ENCODE peak calls at places on chromosome 4, in four cellular contexts. F is CD4-positive, alpha-beta memory T cell; S is mesenchymal stem cell; N is body of pancreas. O is an unnamed sample. For H3K36me3, the result is how much of the 10 kb centered on the place peaks cover.

GRCh38 chr4:112213091-112213490 is 18.5 kb upstream of the AP1AR start:
- DNase-seq in F (no peak), S (no peak), N (no peak), O (no peak)

GRCh38 chr4:184074989-184075388 is 142.7 kb downstream of the ENPP6 start:
- DNase-seq in F (no peak), N (no peak), S (no peak), O (no peak)

GRCh38 chr4:89303177-89303576 is 4.4 kb downstream of the GPRIN3 start:
- DNase-seq in F (peak), N (peak), S (peak), O (no peak)

GRCh38 chr4:79178770-79179169 is 147.1 kb downstream of the NAA11 start:
- DNase-seq in N (no peak), F (no peak), S (no peak), O (peak)

GRCh38 chr4:84632092-84632491 is 49.2 kb downstream of the CDS1 start:
- DNase-seq in N (no peak), F (no peak), S (peak), O (peak)

GRCh38 chr4:180566492-180566891 is 1676.7 kb upstream of the TENM3 start:
- DNase-seq in F (no peak), S (no peak), N (no peak), O (no peak)

GRCh38 chr4:146520894-146521542 is 722 bp downstream of the SLC10A7 start:
- DNase-seq in N (peak), S (peak), F (peak), O (peak)

GRCh38 chr4:48047896-48048295 is 31.3 kb downstream of the NIPAL1 start:
- DNase-seq in S (no peak), N (peak), F (no peak), O (no peak)

GRCh38 chr4:64195582-64195981 is 213.7 kb downstream of the TECRL start:
- DNase-seq in F (no peak), N (no peak), S (no peak), O (no peak)

GRCh38 chr4:26235500-26235899 is 85.3 kb upstream of the RBPJ start:
- DNase-seq in S (peak), F (no peak), N (peak), O (peak)

GRCh38 chr4:83189631-83190136 is 75.2 kb upstream of the PLAC8 start:
- DNase-seq in N (no peak), F (no peak), S (no peak), O (no peak)

GRCh38 chr4:105092768-105093167 is 53.9 kb upstream of the TET2 start:
- DNase-seq in S (no peak), N (no peak), F (no peak), O (no peak)

GRCh38 chr4:170623899-170624298 is 534.1 kb upstream of the AADAT start:
- DNase-seq in S (no peak), N (no peak), F (no peak), O (no peak)

GRCh38 chr4:173763374-173763773 is 233.3 kb upstream of the HAND2 start:
- DNase-seq in F (no peak), S (no peak), N (no peak), O (peak)

GRCh38 chr4:8233672-8234484 is 34.8 kb downstream of the SH3TC1 start:
- DNase-seq in N (no peak), F (peak), S (no peak), O (no peak)
- H3K36me3 ChIP-seq in N (under half), F (under half), S (under half), O (under half)

GRCh38 chr4:157244348-157244747 is 23.8 kb downstream of the GRIA2 start:
- DNase-seq in S (no peak), F (no peak), N (no peak), O (no peak)
- H3K4me3 ChIP-seq in S (no peak), F (no peak), N (no peak), O (no peak)

DNA sequence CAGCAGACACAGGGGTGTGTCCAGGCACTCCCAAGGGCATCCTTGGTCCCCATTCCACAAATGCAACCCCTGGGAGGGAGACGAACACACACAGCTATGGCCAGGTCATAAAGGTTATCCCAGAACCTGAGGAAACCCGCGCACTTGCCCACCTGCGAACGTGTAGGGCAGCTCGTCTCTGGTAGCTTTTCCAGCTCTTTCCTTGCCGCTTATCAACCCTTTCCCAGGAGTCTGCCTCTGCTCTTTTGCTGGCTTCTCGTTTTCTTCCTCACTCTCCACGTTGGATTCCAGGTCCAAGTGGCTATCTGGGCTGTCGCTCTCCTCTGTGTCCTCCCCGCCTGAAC is 13.5 kb downstream of the NOP14 start:
- DNase-seq in N (no peak), F (no peak), S (no peak), O (no peak)
- H3K36me3 ChIP-seq in N (half or more), F (half or more), S (half or more), O (half or more)

GRCh38 chr4:101199507-101200285 is 147.6 kb downstream of the PPP3CA start:
- DNase-seq in F (no peak), S (peak), N (no peak), O (no peak)
- H3K4me3 ChIP-seq in F (no peak), S (no peak), N (no peak), O (no peak)

DNA sequence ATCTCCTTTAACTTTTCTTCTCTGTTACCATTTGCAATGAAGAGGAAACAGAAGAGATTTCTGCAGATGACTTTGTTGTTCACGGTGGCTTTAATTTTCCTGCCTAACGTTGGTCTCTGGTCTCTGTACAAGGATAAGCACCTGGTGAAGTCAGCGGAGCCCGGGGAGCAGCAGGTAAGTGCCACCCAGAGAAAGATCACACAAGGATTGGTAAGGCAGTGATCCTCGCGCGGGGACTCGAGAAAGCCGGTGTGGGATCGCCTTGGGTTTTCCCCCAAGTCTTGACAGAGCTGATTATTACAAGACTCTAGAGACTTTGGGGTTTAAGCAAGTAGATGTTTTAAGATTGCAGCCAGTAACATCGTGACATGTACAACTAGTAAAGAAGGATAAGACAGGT is 1.3 kb downstream of the GALNTL6 start:
- DNase-seq in N (no peak), S (peak), F (no peak), O (no peak)
- H3K36me3 ChIP-seq in N (under half), S (under half), F (under half), O (under half)

GRCh38 chr4:4259484-4260100 is 11.6 kb upstream of the TMEM128 start:
- DNase-seq in N (no peak), S (no peak), F (no peak), O (no peak)
- H3K4me3 ChIP-seq in N (no peak), S (no peak), F (no peak), O (no peak)

GRCh38 chr4:22439947-22440346 is 75.9 kb downstream of the ADGRA3 start:
- DNase-seq in S (no peak), N (no peak), F (no peak), O (no peak)

GRCh38 chr4:22434895-22435294 is 81.0 kb downstream of the ADGRA3 start:
- DNase-seq in S (peak), F (no peak), N (peak), O (peak)

GRCh38 chr4:22430626-22431025 is 85.2 kb downstream of the ADGRA3 start:
- DNase-seq in F (no peak), N (no peak), S (no peak), O (no peak)

GRCh38 chr4:22440999-22441398 is 74.9 kb downstream of the ADGRA3 start:
- DNase-seq in F (no peak), S (no peak), N (no peak), O (no peak)

GRCh38 chr4:22435652-22436051 is 80.2 kb downstream of the ADGRA3 start:
- DNase-seq in F (no peak), S (no peak), N (no peak), O (no peak)
- H3K36me3 ChIP-seq in F (under half), S (under half), N (under half), O (under half)

GRCh38 chr4:1409079-1409805 is 3.0 kb upstream of the NKX1-1 start:
- DNase-seq in S (no peak), N (no peak), F (no peak), O (no peak)

GRCh38 chr4:1406946-1407656 is 859 bp upstream of the NKX1-1 start:
- DNase-seq in S (no peak), F (no peak), N (no peak), O (no peak)

GRCh38 chr4:1408418-1408817 is 2.2 kb upstream of the NKX1-1 start:
- DNase-seq in F (no peak), N (no peak), S (no peak), O (no peak)

GRCh38 chr4:1406416-1406945 is at the start of gene NKX1-1:
- DNase-seq in F (no peak), S (no peak), N (no peak), O (no peak)

DNA sequence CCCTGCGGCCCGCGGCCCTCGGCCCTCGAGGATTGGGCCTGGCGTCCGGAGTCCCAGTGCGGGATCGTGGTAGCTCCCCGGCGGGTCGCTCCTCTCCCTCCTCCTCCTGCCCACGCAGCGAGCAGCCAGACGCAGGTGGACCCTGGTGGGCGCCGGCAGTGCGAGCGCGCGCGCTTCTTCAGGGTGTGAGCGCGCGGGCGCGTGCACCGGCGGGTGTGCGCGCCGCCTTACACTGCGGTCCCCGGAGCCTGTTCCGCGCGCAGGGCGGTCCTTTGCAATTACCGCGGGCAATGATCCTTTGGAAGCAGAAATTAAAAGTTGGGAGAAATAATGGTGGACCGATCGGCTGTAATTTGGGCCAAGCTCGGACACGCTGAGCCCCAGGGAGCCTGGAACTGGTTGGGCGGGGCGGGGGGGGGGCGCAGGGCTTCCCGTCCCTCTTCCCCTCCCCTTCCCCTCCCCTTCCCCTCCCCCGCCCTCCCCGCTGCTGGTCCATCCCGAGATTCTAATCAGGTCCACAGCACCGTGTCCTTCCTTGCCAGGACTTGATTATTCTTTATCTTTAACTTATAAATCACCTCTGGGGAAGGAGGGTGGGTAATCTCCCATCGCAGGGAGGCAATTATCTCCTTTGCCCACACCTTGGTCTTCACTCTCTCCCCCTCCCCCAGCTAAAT is 1.6 kb upstream of the NKX1-1 start:
- DNase-seq in N (no peak), S (no peak), F (no peak), O (no peak)
- H3K4me3 ChIP-seq in N (no peak), S (no peak), F (no peak), O (no peak)

GRCh38 chr4:874971-875817 is 49.3 kb upstream of the CPLX1 start:
- DNase-seq in F (no peak), S (no peak), N (no peak), O (no peak)
- H3K36me3 ChIP-seq in F (under half), S (half or more), N (under half), O (under half)